ENCODE peak calls at places on chromosomes 4 and X, in four cellular contexts. O, K, G and S are unnamed samples.
A peak's percentile ranks its signal among the peaks of the same experiment; 100 is the strongest.

GRCh38 chr4:108029321-108029720 is 39.6 kb downstream of the HADH start:
- DNase-seq in O (no peak), K (no peak), G (no peak), S (no peak)

GRCh38 chrX:113675278-113675677 is 834.6 kb upstream of the AMOT start:
- DNase-seq in O (no peak), K (no peak), G (no peak), S (no peak)

GRCh38 chrX:125289209-125289608 is 30.5 kb upstream of the TEX13C start:
- DNase-seq in O (no peak), K (no peak), G (no peak), S (no peak)

GRCh38 chr4:142379277-142380051 is 466.6 kb downstream of the INPP4B start:
- DNase-seq in O (no peak), K (no peak), G (no peak), S (no peak)

GRCh38 chr4:151291485-151291884 is 14.5 kb downstream of the PRSS48 start:
- DNase-seq in O (no peak), K (no peak), G (no peak), S (no peak)

GRCh38 chrX:130263016-130263415 is 5.7 kb downstream of the ZNF280C start:
- DNase-seq in O (no peak), K (no peak), G (no peak), S (no peak)

GRCh38 chrX:56788717-56789122 is 59.7 kb downstream of the NBDY start:
- DNase-seq in O (no peak), K (peak; percentile 34), G (peak; percentile 12), S (peak; percentile 57)

GRCh38 chrX:15143050-15143824 is 126.6 kb downstream of the ASB9 start:
- DNase-seq in O (peak; percentile 51), K (peak; percentile 48), G (peak; percentile 27), S (no peak)

GRCh38 chr4:139524062-139524631 is 31.9 kb downstream of the SETD7 start:
- DNase-seq in O (no peak), K (no peak), G (no peak), S (no peak)

GRCh38 chr4:87322754-87323153 is at the start of gene HSD17B13:
- DNase-seq in O (no peak), K (peak; percentile 14), G (no peak), S (no peak)

GRCh38 chr4:163592207-163592606 is 97.7 kb downstream of the TMA16 start:
- DNase-seq in O (no peak), K (no peak), G (no peak), S (no peak)

GRCh38 chrX:123202523-123202922 is 18.4 kb downstream of the GRIA3 start:
- DNase-seq in O (no peak), K (no peak), G (no peak), S (no peak)

GRCh38 chr4:145623831-145624230 is 4.6 kb downstream of the MMAA start:
- DNase-seq in O (no peak), K (no peak), G (no peak), S (no peak)

GRCh38 chr4:124253080-124253479 is 459.5 kb downstream of the ANKRD50 start:
- DNase-seq in O (no peak), K (no peak), G (no peak), S (no peak)

GRCh38 chrX:26558719-26559386 is 342.9 kb downstream of the MAGEB5 start:
- DNase-seq in O (no peak), K (no peak), G (no peak), S (no peak)

GRCh38 chrX:13120017-13120416 is 75.6 kb upstream of the FAM9C start:
- DNase-seq in O (no peak), K (peak; percentile 79), G (no peak), S (no peak)

GRCh38 chrX:96147645-96148044 is 537.0 kb upstream of the DIAPH2 start:
- DNase-seq in O (no peak), K (no peak), G (no peak), S (no peak)

GRCh38 chrX:33195698-33196097 is 15.7 kb downstream of the DMD start:
- DNase-seq in O (no peak), K (no peak), G (no peak), S (no peak)

GRCh38 chr4:106369456-106370060 is 980 bp upstream of the GIMD1 start:
- DNase-seq in O (no peak), K (peak; percentile 46), G (peak; percentile 45), S (no peak)

GRCh38 chrX:50812995-50813842 is 775 bp downstream of the SHROOM4 start:
- DNase-seq in O (peak; percentile 46), K (peak; percentile 34), G (no peak), S (peak; percentile 59)

GRCh38 chr4:19844436-19844835 is 407.3 kb upstream of the SLIT2 start:
- DNase-seq in O (no peak), K (no peak), G (no peak), S (no peak)

GRCh38 chrX:118016422-118016821 is 100.2 kb downstream of the KLHL13 start:
- DNase-seq in O (no peak), K (no peak), G (no peak), S (no peak)

GRCh38 chr4:5964030-5964429 is 54.2 kb downstream of the C4orf50 start:
- DNase-seq in O (no peak), K (no peak), G (no peak), S (no peak)

GRCh38 chr4:45580306-45580705 is 543.5 kb downstream of the GABRG1 start:
- DNase-seq in O (no peak), K (no peak), G (no peak), S (no peak)

GRCh38 chrX:22088326-22088725 is 56.2 kb downstream of the PHEX start:
- DNase-seq in O (no peak), K (no peak), G (no peak), S (no peak)

GRCh38 chr4:37970702-37971101 is 10.5 kb downstream of the PTTG2 start:
- DNase-seq in O (peak; percentile 59), K (peak; percentile 80), G (peak; percentile 36), S (peak; percentile 76)

GRCh38 chr4:161554372-161554990 is 609.3 kb downstream of the FSTL5 start:
- DNase-seq in O (no peak), K (no peak), G (no peak), S (no peak)

GRCh38 chr4:4392501-4393183 is 5.7 kb downstream of the NSG1 start:
- DNase-seq in O (no peak), K (no peak), G (no peak), S (no peak)

GRCh38 chr4:145034727-145035211 is 63.2 kb downstream of the ANAPC10 start:
- DNase-seq in O (no peak), K (no peak), G (no peak), S (no peak)

GRCh38 chr4:10093801-10094552 is 22.6 kb downstream of the WDR1 start:
- DNase-seq in O (no peak), K (no peak), G (no peak), S (no peak)

GRCh38 chr4:123488916-123489315 is 92.3 kb downstream of the SPRY1 start:
- DNase-seq in O (no peak), K (no peak), G (no peak), S (no peak)

GRCh38 chr4:120922390-120923200 is at the start of gene PRDM5:
- DNase-seq in O (peak; percentile 53), K (peak; percentile 66), G (no peak), S (peak; percentile 70)

GRCh38 chr4:72390409-72390808 is 178.6 kb downstream of the ADAMTS3 start:
- DNase-seq in O (no peak), K (no peak), G (no peak), S (no peak)

GRCh38 chr4:7434766-7435150 is at the start of gene PSAPL1:
- DNase-seq in O (no peak), K (peak; percentile 19), G (peak; percentile 44), S (no peak)

GRCh38 chrX:103586314-103586646 is 965 bp downstream of the TCEAL4 start:
- DNase-seq in O (no peak), K (peak; percentile 5), G (no peak), S (no peak)

GRCh38 chr4:11532138-11532537 is 103.4 kb upstream of the HS3ST1 start:
- DNase-seq in O (no peak), K (no peak), G (no peak), S (no peak)

GRCh38 chrX:35622021-35622420 is 176.1 kb upstream of the MAGEB16 start:
- DNase-seq in O (no peak), K (no peak), G (no peak), S (no peak)

GRCh38 chr4:158854236-158854635 is 85.4 kb downstream of the FNIP2 start:
- DNase-seq in O (no peak), K (no peak), G (no peak), S (no peak)

GRCh38 chrX:135425566-135425965 is 3.8 kb downstream of the SMIM10L2A start:
- DNase-seq in O (no peak), K (no peak), G (no peak), S (no peak)
- TF ChIP-seq POLR2A in O (no peak), K (no peak), G (no peak), S (no peak)

DNA sequence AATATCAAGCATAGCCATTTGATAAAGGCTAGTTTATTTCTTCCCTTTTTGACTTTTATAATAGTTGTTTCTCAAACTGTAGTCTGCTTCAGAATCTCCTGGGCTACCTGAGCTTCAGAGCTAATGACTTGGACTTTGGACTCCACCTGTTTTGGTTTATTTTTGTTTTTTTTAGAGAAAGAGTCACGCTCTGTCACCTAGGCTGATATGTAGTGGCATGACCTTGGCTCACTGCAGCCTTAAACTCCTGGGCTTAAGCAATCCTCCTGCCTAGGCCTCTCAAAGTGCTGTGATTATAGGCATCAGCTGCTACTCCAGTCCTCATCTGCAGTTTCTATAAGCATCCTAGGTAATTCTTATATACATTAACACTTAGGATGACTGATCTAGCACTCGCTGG is 90.5 kb downstream of the DDIT4L start:
- DNase-seq in O (no peak), K (peak; percentile 20), G (no peak), S (no peak)
- H3K4me1 ChIP-seq in O (no peaks in the 10 kb centered on the region), K (peaks cover 11% of the 10 kb centered on the region), G (no peaks in the 10 kb centered on the region), S (peaks cover 15% of the 10 kb centered on the region)

GRCh38 chrX:98028691-98029090 is 1145.0 kb downstream of the RPA4 start:
- DNase-seq in O (no peak), K (no peak), G (no peak), S (peak; percentile 50)
- TF ChIP-seq POLR2A in O (no peak), K (no peak), G (no peak), S (no peak)

GRCh38 chr4:148057425-148058020 is 325.6 kb downstream of the ARHGAP10 start:
- DNase-seq in O (no peak), K (no peak), G (no peak), S (no peak)
- H3K4me1 ChIP-seq in O (no peaks in the 10 kb centered on the region), K (peaks cover 23% of the 10 kb centered on the region), G (no peaks in the 10 kb centered on the region), S (peaks cover 35% of the 10 kb centered on the region)

GRCh38 chr4:168408620-168409019 is 71.7 kb downstream of the DDX60L start:
- DNase-seq in O (no peak), K (peak; percentile 55), G (no peak), S (no peak)
- TF ChIP-seq POLR2A in O (no peak), K (no peak), G (no peak), S (no peak)

GRCh38 chr4:85821688-85822087 is 346.7 kb downstream of the ARHGAP24 start:
- DNase-seq in O (no peak), K (no peak), G (no peak), S (no peak)

GRCh38 chr4:85825937-85826678 is 351.2 kb downstream of the ARHGAP24 start:
- DNase-seq in O (no peak), K (peak; percentile 82), G (no peak), S (no peak)

GRCh38 chr4:85818700-85819099 is 343.8 kb downstream of the ARHGAP24 start:
- DNase-seq in O (no peak), K (no peak), G (no peak), S (no peak)

GRCh38 chr4:85824166-85824945 is 349.4 kb downstream of the ARHGAP24 start:
- DNase-seq in O (no peak), K (no peak), G (no peak), S (no peak)

GRCh38 chr4:85823295-85823694 is 348.3 kb downstream of the ARHGAP24 start:
- DNase-seq in O (no peak), K (no peak), G (no peak), S (no peak)
- H3K4me1 ChIP-seq in O (no peaks in the 10 kb centered on the region), K (peaks cover 31% of the 10 kb centered on the region), G (no peaks in the 10 kb centered on the region), S (peaks cover 22% of the 10 kb centered on the region)

GRCh38 chrX:19990519-19991349 is at the start of gene BCLAF3:
- DNase-seq in O (peak; percentile 82), K (peak; percentile 89), G (peak; percentile 94), S (peak; percentile 89)
- TF ChIP-seq POLR2A in O (no peak), K (peak; percentile 12), G (no peak), S (no peak)